ENCODE peak calls at places on chromosomes 5 and 9, in eight cellular contexts. J, B, S, U, Y, D, M and Z are unnamed samples.

GRCh38 chr9:104743377-104743985 is 4.0 kb upstream of the NIPSNAP3A start:
- DNase-seq in J (no peak), B (peak), S (peak), U (no peak), Y (no peak), D (no peak), M (peak), Z (no peak)

GRCh38 chr5:114050087-114050486 is 311.8 kb upstream of the KCNN2 start:
- DNase-seq in J (no peak), B (no peak), S (no peak), U (no peak), Y (no peak), D (no peak), M (no peak), Z (no peak)

GRCh38 chr9:86549434-86549833 is 195.2 kb upstream of the TUT7 start:
- DNase-seq in J (no peak), B (no peak), S (no peak), U (no peak), Y (no peak), D (no peak), M (no peak), Z (no peak)

GRCh38 chr9:124011460-124012301 is at the start of gene LHX2:
- DNase-seq in J (peak), B (peak), S (no peak), U (peak), Y (no peak), D (no peak), M (no peak), Z (peak)

GRCh38 chr5:72608297-72608696 is 101.1 kb upstream of the ZNF366 start:
- DNase-seq in J (no peak), B (peak), S (no peak), U (no peak), Y (no peak), D (no peak), M (no peak), Z (no peak)

GRCh38 chr9:134158753-134159392 is 5.5 kb downstream of the RNU6ATAC start:
- DNase-seq in J (no peak), B (no peak), S (no peak), U (no peak), Y (no peak), D (no peak), M (no peak), Z (no peak)

GRCh38 chr9:15277400-15278137 is 29.4 kb downstream of the TTC39B start:
- DNase-seq in J (no peak), B (peak), S (no peak), U (no peak), Y (no peak), D (no peak), M (peak), Z (no peak)

GRCh38 chr9:137077758-137078693 is 709 bp downstream of the UAP1L1 start:
- DNase-seq in J (no peak), B (peak), S (no peak), U (no peak), Y (no peak), D (peak), M (no peak), Z (peak)

GRCh38 chr9:17280350-17281012 is 145.6 kb downstream of the CNTLN start:
- DNase-seq in J (no peak), B (no peak), S (no peak), U (no peak), Y (no peak), D (no peak), M (no peak), Z (no peak)

GRCh38 chr9:27572566-27572917 is 739 bp downstream of the C9orf72 start:
- DNase-seq in J (peak), B (peak), S (no peak), U (no peak), Y (peak), D (peak), M (peak), Z (peak)

GRCh38 chr5:87127426-87127825 is 140.3 kb upstream of the RASA1 start:
- DNase-seq in J (no peak), B (no peak), S (no peak), U (no peak), Y (no peak), D (no peak), M (no peak), Z (no peak)

GRCh38 chr9:126986506-126986951 is 71.9 kb downstream of the RALGPS1 start:
- DNase-seq in J (no peak), B (no peak), S (no peak), U (no peak), Y (no peak), D (no peak), M (peak), Z (peak)

DNA sequence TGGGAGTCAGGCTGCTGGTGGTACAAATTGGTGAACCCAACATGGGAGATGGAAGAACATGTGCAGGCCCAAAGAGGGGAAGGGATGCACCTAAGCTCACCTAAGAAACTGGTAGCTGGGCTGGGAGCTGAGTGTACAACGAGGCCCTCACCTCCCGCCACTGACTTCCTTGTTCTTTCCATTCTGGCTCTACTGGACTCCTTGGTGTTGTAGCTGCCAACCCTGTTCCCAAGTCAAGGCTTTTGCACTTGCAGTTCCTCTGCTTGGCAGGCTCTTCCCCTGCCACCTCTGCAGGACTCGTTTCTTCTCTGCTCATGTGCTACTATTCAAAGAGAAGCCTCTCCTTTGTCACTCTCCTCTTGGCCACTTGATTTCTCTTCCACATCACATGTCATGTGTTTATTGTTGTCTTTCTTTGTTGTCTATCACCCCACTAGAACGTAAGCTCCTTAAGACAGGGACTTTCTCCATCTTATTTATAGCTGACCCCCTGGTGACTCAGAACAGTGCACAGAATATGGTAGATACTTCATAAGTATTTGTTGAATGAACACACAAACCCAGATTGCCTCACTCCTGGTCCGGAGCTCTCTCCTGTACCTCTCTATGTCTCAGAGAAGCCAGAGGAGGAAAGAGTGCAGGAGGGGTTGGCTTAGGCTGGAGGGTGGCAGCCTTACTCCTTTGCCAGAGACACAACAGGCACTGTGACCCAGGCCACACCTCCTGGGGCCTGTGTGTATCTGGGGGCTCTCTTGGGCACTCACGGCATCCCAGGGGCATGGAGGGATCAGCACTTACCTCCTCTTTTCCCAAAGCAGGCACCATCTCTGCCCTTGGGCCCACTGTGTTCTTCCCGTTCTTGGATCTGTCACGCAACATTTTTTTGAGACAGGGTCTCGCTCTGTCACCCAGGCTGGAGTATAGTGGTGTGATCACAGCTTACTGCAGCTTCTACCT is 5.2 kb upstream of the SPINK4 start:
- DNase-seq in J (peak), B (no peak), S (no peak), U (no peak), Y (no peak), D (no peak), M (no peak), Z (no peak)
- TF ChIP-seq EP300 in J (no peak), B (no peak), S (no peak), U (no peak), Y (no peak), D (no peak), M (no peak), Z (no peak)

DNA sequence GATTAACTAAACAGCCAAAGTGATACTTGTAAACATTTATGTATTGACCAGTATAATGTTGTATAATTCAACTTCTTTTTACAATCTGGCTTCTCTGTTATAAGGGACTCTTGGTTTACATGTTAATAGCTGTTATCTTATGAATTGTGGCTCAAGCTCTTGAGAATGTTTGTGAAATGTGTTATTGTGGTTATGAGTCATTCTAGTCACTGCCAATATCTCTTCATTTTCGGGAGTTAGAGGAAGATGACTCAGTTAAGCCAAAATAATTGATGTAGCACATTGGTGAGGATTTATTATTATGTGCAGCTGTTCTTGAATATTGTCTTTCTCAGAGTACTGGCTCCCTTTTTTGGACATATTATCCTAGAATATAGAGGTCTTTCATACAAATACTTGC is 655.2 kb upstream of the RIOK2 start:
- DNase-seq in J (no peak), B (no peak), S (peak), U (no peak), Y (no peak), D (no peak), M (no peak), Z (no peak)
- TF ChIP-seq POLR2AphosphoS5 in J (peak), B (peak), S (no peak), U (no peak), Y (no peak), D (no peak), M (no peak), Z (no peak)

DNA sequence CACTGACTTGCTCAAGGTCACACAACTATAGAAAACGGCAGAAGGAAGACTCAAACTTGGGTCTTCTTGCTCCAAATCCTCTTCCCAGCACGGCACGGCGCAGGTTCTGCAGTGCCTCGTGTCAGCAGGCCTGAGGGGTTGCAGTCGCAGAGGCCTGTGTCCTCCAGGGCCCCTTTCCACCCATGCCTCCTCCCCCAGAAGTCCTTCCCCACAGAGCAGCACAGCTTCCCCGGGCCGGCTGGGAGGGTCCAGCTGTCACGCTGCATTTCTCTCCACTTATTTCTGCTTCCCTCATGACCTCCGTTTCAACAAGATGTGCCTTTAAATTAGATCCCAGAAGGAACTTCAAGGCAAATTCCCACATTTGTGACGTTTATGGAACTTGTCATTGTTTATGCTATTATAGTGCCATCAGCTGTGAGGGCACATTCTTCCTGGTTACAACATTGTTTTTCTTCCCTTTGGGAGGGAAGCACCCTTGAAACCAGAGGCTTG is 148.4 kb downstream of the C5orf15 start:
- DNase-seq in J (no peak), B (no peak), S (no peak), U (no peak), Y (no peak), D (no peak), M (no peak), Z (no peak)
- TF ChIP-seq EP300 in J (no peak), B (no peak), S (no peak), U (no peak), Y (no peak), D (no peak), M (no peak), Z (no peak)

DNA sequence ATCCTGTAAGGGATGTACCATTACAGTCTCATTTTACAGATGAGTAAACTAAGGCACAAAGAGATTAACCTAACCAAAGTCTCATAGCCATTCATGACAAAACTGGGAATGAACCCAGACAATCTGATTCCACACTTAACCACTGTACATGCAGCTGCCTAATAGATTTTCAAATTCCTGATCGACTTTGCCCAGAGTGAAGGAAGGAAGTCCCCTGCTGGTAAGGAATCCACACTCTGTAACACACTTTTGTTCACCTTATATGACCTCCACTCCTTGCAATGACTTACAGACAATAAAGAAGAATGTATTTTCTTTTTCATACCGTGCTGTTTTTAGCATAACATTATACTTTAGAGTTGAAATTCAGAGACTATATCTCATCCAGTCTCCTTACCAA is 31.3 kb upstream of the PLPP6 start:
- DNase-seq in J (no peak), B (no peak), S (no peak), U (no peak), Y (no peak), D (no peak), M (no peak), Z (no peak)
- TF ChIP-seq POLR2AphosphoS5 in J (no peak), B (no peak), S (no peak), U (no peak), Y (no peak), D (no peak), M (no peak), Z (no peak)

DNA sequence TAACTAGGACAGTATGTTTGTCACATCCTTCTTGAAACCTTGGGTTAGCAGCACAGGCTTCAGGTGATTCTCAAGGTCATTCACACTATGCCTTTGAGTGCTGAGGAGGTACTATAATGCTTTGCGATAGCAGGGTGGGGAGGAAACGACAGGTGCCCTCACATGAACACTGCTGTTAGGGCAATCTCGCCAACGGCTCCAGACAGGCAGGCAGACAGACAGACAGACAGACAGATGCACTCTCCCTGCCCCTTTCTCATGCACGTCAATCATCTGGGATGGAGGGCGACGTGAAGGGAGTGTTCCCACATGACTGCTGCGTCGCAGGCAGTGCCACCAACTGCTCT is 82.9 kb downstream of the RAPGEF1 start:
- DNase-seq in J (no peak), B (no peak), S (no peak), U (no peak), Y (no peak), D (no peak), M (no peak), Z (peak)
- TF ChIP-seq EP300 in J (no peak), B (no peak), S (no peak), U (no peak), Y (no peak), D (no peak), M (no peak), Z (no peak)

GRCh38 chr9:4742246-4742645 is 1.2 kb upstream of the AK3 start:
- DNase-seq in J (no peak), B (no peak), S (no peak), U (no peak), Y (no peak), D (no peak), M (no peak), Z (no peak)

GRCh38 chr9:4740373-4740622 is 704 bp downstream of the AK3 start:
- DNase-seq in J (no peak), B (no peak), S (no peak), U (no peak), Y (no peak), D (no peak), M (no peak), Z (no peak)

GRCh38 chr9:4740623-4741364 is at the start of gene AK3:
- DNase-seq in J (peak), B (peak), S (no peak), U (peak), Y (peak), D (peak), M (peak), Z (peak)

GRCh38 chr9:4739587-4740372 is 1.2 kb downstream of the AK3 start:
- DNase-seq in J (peak), B (peak), S (no peak), U (no peak), Y (no peak), D (no peak), M (no peak), Z (peak)

GRCh38 chr9:4741365-4742031 is 496 bp upstream of the AK3 start:
- DNase-seq in J (peak), B (no peak), S (no peak), U (peak), Y (no peak), D (peak), M (peak), Z (peak)
- TF ChIP-seq POLR2AphosphoS5 in J (no peak), B (no peak), S (no peak), U (no peak), Y (no peak), D (no peak), M (peak), Z (no peak)

GRCh38 chr5:159525117-159525516 is 194.8 kb upstream of the IL12B start:
- DNase-seq in J (no peak), B (no peak), S (no peak), U (no peak), Y (no peak), D (no peak), M (no peak), Z (no peak)
- TF ChIP-seq EP300 in J (no peak), B (no peak), S (no peak), U (no peak), Y (no peak), D (no peak), M (no peak), Z (no peak)

GRCh38 chr9:19683715-19684114 is 105.1 kb downstream of the SLC24A2 start:
- DNase-seq in J (no peak), B (no peak), S (no peak), U (no peak), Y (no peak), D (no peak), M (no peak), Z (no peak)
- TF ChIP-seq POLR2AphosphoS5 in J (no peak), B (no peak), S (no peak), U (no peak), Y (no peak), D (no peak), M (no peak), Z (no peak)

DNA sequence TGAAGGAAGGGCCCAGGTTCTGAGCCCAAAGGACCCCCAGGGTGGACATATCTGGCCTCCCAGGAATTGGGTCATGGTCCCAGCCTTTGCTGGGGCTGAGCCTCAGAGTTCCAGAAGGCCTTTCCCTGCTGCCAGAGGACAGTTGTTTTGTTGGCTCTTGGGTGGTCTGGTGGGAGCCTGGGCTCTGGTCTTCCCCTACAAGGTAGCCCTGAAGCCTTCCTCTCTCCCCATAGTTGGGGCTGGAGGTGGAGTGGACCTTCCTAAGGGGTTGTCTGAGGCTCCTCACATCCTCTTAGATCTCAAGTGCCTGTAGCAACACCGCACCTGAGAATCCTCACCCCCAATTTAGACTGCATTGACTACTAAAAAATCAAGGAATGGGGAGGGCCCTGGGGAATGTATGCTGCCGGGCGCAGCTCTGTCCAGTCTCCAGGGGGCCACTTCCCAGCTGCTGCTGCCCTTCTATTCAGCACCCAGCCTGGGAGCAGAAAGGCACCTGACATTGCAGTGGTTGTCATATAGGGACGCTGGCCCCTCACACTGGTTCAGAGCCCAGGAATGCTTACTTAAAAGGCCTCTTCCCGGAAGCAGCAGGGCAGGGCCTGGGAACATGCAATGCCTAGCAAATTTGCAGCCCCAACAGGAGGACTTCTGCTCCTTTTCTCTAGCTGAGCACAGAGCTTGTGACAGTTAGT is 66.4 kb downstream of the IL31RA start:
- DNase-seq in J (no peak), B (no peak), S (no peak), U (no peak), Y (no peak), D (no peak), M (peak), Z (no peak)
- TF ChIP-seq EP300 in J (no peak), B (no peak), S (no peak), U (no peak), Y (no peak), D (no peak), M (no peak), Z (no peak)